ENCODE peak calls at places on chromosomes 5 and 9, in six cellular contexts. U is stimulated activated CD8-positive, alpha-beta memory T cell treated with anti-CD3 and anti-CD28 coated beads, Interleukin-2, amount 100 ng/mL, for 48 hours; B is fibroblast of villous mesenchyme; V is cerebellum; C is T-cell; A is BJ. S is an unnamed sample.

GRCh38 chr5:131682824-131683223 is 47.8 kb upstream of the RAPGEF6 start:
- DNase-seq in V (no peak), U (no peak), B (no peak), C (no peak), A (no peak), S (no peak)

GRCh38 chr9:101453776-101454570 is 18.4 kb upstream of the ALDOB start:
- DNase-seq in B (peak; percentile 44), C (no peak), U (no peak), A (no peak), V (no peak), S (no peak)

GRCh38 chr5:16935271-16936149 is 578 bp downstream of the MYO10 start:
- DNase-seq in A (no peak), V (no peak), C (no peak), U (peak; percentile 4), B (no peak), S (no peak)

GRCh38 chr9:100028201-100028784 is 70.5 kb downstream of the ERP44 start:
- DNase-seq in B (peak; percentile 80), A (peak; percentile 17), C (peak; percentile 15), U (peak; percentile 25), V (peak; percentile 38), S (peak; percentile 17)

GRCh38 chr9:136262671-136263178 is 17.1 kb upstream of the QSOX2 start:
- DNase-seq in B (no peak), C (no peak), A (no peak), V (no peak), U (no peak), S (no peak)

GRCh38 chr5:4572713-4573112 is 567.4 kb upstream of the ADAMTS16 start:
- DNase-seq in A (no peak), U (no peak), B (no peak), C (no peak), V (no peak), S (no peak)

GRCh38 chr9:35481347-35481975 is 8.4 kb upstream of the RUSC2 start:
- DNase-seq in B (peak; percentile 74), V (no peak), A (no peak), C (no peak), U (no peak), S (no peak)

GRCh38 chr5:6540111-6540830 is 91.6 kb downstream of the UBE2QL1 start:
- DNase-seq in C (no peak), U (no peak), B (no peak), A (no peak), V (no peak), S (peak; percentile 34)

GRCh38 chr5:149749481-149750365 is 19.6 kb downstream of the PPARGC1B start:
- DNase-seq in B (peak; percentile 49), U (no peak), V (peak; percentile 51), C (no peak), A (no peak), S (no peak)

S was measured in AG04449.